ENCODE peak calls at places on chromosomes 16 and 17, in six cellular contexts. One of them, this sample, is unnamed.

GRCh38 chr17:31499771-31500554 is 108.5 kb downstream of the RAB11FIP4 start:
- DNase-seq in stomach: peak; percentile 70
- DNase-seq in transverse colon: peak; percentile 36
- DNase-seq in K562: no peak
- DNase-seq in upper lobe of left lung: peak; percentile 81
- DNase-seq in SK-N-SH: peak; percentile 81
- DNase-seq in this sample: no peak

GRCh38 chr17:5241861-5242671 is 7.4 kb upstream of the SCIMP start:
- DNase-seq in transverse colon: peak; percentile 27
- DNase-seq in SK-N-SH: no peak
- DNase-seq in K562: no peak
- DNase-seq in upper lobe of left lung: no peak
- DNase-seq in stomach: peak; percentile 29
- DNase-seq in this sample: no peak

GRCh38 chr17:63382826-63383225 is 63.3 kb downstream of the CYB561 start:
- DNase-seq in upper lobe of left lung: no peak
- DNase-seq in K562: no peak
- DNase-seq in SK-N-SH: no peak
- DNase-seq in stomach: no peak
- DNase-seq in transverse colon: no peak
- DNase-seq in this sample: no peak

GRCh38 chr16:70253291-70254094 is 1.8 kb upstream of the EXOSC6 start:
- DNase-seq in stomach: no peak
- DNase-seq in K562: peak; percentile 44
- DNase-seq in upper lobe of left lung: no peak
- DNase-seq in SK-N-SH: peak; percentile 62
- DNase-seq in transverse colon: peak; percentile 26
- DNase-seq in this sample: no peak

GRCh38 chr16:53666816-53667415 is 36.7 kb downstream of the RPGRIP1L start:
- DNase-seq in SK-N-SH: no peak
- DNase-seq in K562: no peak
- DNase-seq in upper lobe of left lung: no peak
- DNase-seq in transverse colon: no peak
- DNase-seq in stomach: no peak
- DNase-seq in this sample: no peak

GRCh38 chr16:84065536-84066132 is 23.0 kb upstream of the SLC38A8 start:
- DNase-seq in SK-N-SH: peak; percentile 63
- DNase-seq in K562: peak; percentile 70
- DNase-seq in stomach: peak; percentile 53
- DNase-seq in transverse colon: peak; percentile 46
- DNase-seq in upper lobe of left lung: peak; percentile 48
- DNase-seq in this sample: no peak

GRCh38 chr17:8142158-8142886 is 9.9 kb downstream of the PER1 start:
- DNase-seq in stomach: no peak
- DNase-seq in K562: no peak
- DNase-seq in upper lobe of left lung: no peak
- DNase-seq in SK-N-SH: no peak
- DNase-seq in transverse colon: no peak
- DNase-seq in this sample: peak; percentile 75

GRCh38 chr16:68927016-68927415 is 83.7 kb downstream of the TANGO6 start:
- DNase-seq in transverse colon: no peak
- DNase-seq in K562: no peak
- DNase-seq in upper lobe of left lung: no peak
- DNase-seq in SK-N-SH: no peak
- DNase-seq in stomach: no peak
- DNase-seq in this sample: no peak

GRCh38 chr16:70298988-70299938 is at the start of gene DDX19B:
- DNase-seq in upper lobe of left lung: peak; percentile 85
- DNase-seq in stomach: peak; percentile 83
- DNase-seq in SK-N-SH: peak; percentile 90
- DNase-seq in K562: peak; percentile 57
- DNase-seq in transverse colon: peak; percentile 87
- DNase-seq in this sample: peak; percentile 90

GRCh38 chr16:88758944-88759244 is 26.1 kb downstream of the PIEZO1 start:
- DNase-seq in SK-N-SH: no peak
- DNase-seq in stomach: no peak
- DNase-seq in upper lobe of left lung: no peak
- DNase-seq in K562: no peak
- DNase-seq in transverse colon: no peak
- DNase-seq in this sample: no peak

GRCh38 chr16:22092143-22092933 is at the start of gene VWA3A:
- DNase-seq in K562: no peak
- DNase-seq in SK-N-SH: no peak
- DNase-seq in transverse colon: no peak
- DNase-seq in stomach: no peak
- DNase-seq in upper lobe of left lung: no peak
- DNase-seq in this sample: no peak

GRCh38 chr16:3946604-3947180 is 66.2 kb upstream of the CREBBP start:
- DNase-seq in stomach: no peak
- DNase-seq in transverse colon: no peak
- DNase-seq in K562: no peak
- DNase-seq in SK-N-SH: no peak
- DNase-seq in upper lobe of left lung: no peak
- DNase-seq in this sample: no peak
- H3K27ac ChIP-seq in stomach: no peak overlapping the region
- H3K27ac ChIP-seq in transverse colon: no peak overlapping the region
- H3K27ac ChIP-seq in K562: no peak overlapping the region
- H3K27ac ChIP-seq in SK-N-SH: no peak overlapping the region
- H3K27ac ChIP-seq in upper lobe of left lung: peak overlapping the region; percentile 28
- H3K27ac ChIP-seq in this sample: no peak overlapping the region

GRCh38 chr16:56932588-56933265 is 785 bp downstream of the HERPUD1 start:
- DNase-seq in transverse colon: peak; percentile 81
- DNase-seq in K562: peak; percentile 51
- DNase-seq in upper lobe of left lung: peak; percentile 93
- DNase-seq in SK-N-SH: peak; percentile 67
- DNase-seq in stomach: peak; percentile 80
- DNase-seq in this sample: peak; percentile 92
- TF ChIP-seq EP300 in transverse colon: no peak
- TF ChIP-seq EP300 in K562: no peak
- TF ChIP-seq EP300 in upper lobe of left lung: peak; percentile 65
- TF ChIP-seq EP300 in SK-N-SH: no peak
- TF ChIP-seq EP300 in stomach: no peak
- TF ChIP-seq EP300 in this sample: no peak

GRCh38 chr16:1105888-1106620 is 10.0 kb upstream of the C1QTNF8 start:
- DNase-seq in stomach: peak; percentile 73
- DNase-seq in transverse colon: peak; percentile 59
- DNase-seq in SK-N-SH: peak; percentile 98
- DNase-seq in K562: peak; percentile 81
- DNase-seq in upper lobe of left lung: peak; percentile 62
- DNase-seq in this sample: peak; percentile 86
- TF ChIP-seq POLR2AphosphoS5 in stomach: no peak
- TF ChIP-seq POLR2AphosphoS5 in transverse colon: no peak
- TF ChIP-seq POLR2AphosphoS5 in SK-N-SH: no peak
- TF ChIP-seq POLR2AphosphoS5 in K562: no peak
- TF ChIP-seq POLR2AphosphoS5 in upper lobe of left lung: no peak
- TF ChIP-seq POLR2AphosphoS5 in this sample: no peak

GRCh38 chr17:79073706-79074088 is 927 bp upstream of the ENGASE start:
- DNase-seq in K562: no peak
- DNase-seq in stomach: no peak
- DNase-seq in upper lobe of left lung: no peak
- DNase-seq in SK-N-SH: no peak
- DNase-seq in transverse colon: peak; percentile 82
- DNase-seq in this sample: peak; percentile 60
- H3K27ac ChIP-seq in K562: no peak overlapping the region
- H3K27ac ChIP-seq in stomach: no peak overlapping the region
- H3K27ac ChIP-seq in upper lobe of left lung: no peak overlapping the region
- H3K27ac ChIP-seq in SK-N-SH: no peak overlapping the region
- H3K27ac ChIP-seq in transverse colon: peak overlapping the region; percentile 95
- H3K27ac ChIP-seq in this sample: peak overlapping the region; percentile 84

GRCh38 chr16:79286646-79287423 is 313.7 kb downstream of the MAF start:
- DNase-seq in transverse colon: peak; percentile 58
- DNase-seq in K562: no peak
- DNase-seq in SK-N-SH: no peak
- DNase-seq in stomach: peak; percentile 49
- DNase-seq in upper lobe of left lung: peak; percentile 53
- DNase-seq in this sample: peak; percentile 74
- TF ChIP-seq EP300 in transverse colon: no peak
- TF ChIP-seq EP300 in K562: no peak
- TF ChIP-seq EP300 in SK-N-SH: no peak
- TF ChIP-seq EP300 in stomach: no peak
- TF ChIP-seq EP300 in upper lobe of left lung: no peak
- TF ChIP-seq EP300 in this sample: no peak

This sample was measured in sigmoid colon.